ENCODE peak calls at places on chromosome 6, in five cellular contexts. B is naive thymus-derived CD4-positive, alpha-beta T cell; I is gastrocnemius medialis; X is effector memory CD4-positive, alpha-beta T cell; V is A673. J is an unnamed sample. For H3K4me1, the result is how much of the 10 kb centered on the place peaks cover.

GRCh38 chr6:102742033-102742432 is 1348.5 kb downstream of the GRIK2 start:
- DNase-seq in B (no peak), I (no peak), V (peak), X (no peak), J (no peak)

GRCh38 chr6:73514746-73515110 is 6.1 kb downstream of the EEF1A1 start:
- DNase-seq in I (no peak), B (no peak), V (no peak), X (no peak), J (no peak)

GRCh38 chr6:7773322-7773721 is 47.4 kb downstream of the BMP6 start:
- DNase-seq in B (no peak), I (no peak), V (no peak), X (no peak), J (no peak)

GRCh38 chr6:37033255-37033654 is 27.8 kb downstream of the FGD2 start:
- DNase-seq in X (no peak), V (no peak), B (no peak), I (no peak), J (no peak)

GRCh38 chr6:128725271-128726233 is 157.4 kb upstream of the LAMA2 start:
- DNase-seq in X (no peak), V (peak), B (peak), I (no peak), J (peak)

GRCh38 chr6:37239950-37240713 is 17.4 kb upstream of the TBC1D22B start:
- DNase-seq in V (peak), X (peak), I (peak), B (peak), J (peak)

GRCh38 chr6:130424704-130425103 is 58.9 kb downstream of the TMEM200A start:
- DNase-seq in I (no peak), B (no peak), V (no peak), X (no peak), J (no peak)

GRCh38 chr6:104525677-104526322 is 333.9 kb downstream of the HACE1 start:
- DNase-seq in B (peak), I (peak), X (peak), V (peak), J (peak)

GRCh38 chr6:161217631-161218030 is 56.2 kb downstream of the AGPAT4 start:
- DNase-seq in I (no peak), X (no peak), B (no peak), V (no peak), J (no peak)

DNA sequence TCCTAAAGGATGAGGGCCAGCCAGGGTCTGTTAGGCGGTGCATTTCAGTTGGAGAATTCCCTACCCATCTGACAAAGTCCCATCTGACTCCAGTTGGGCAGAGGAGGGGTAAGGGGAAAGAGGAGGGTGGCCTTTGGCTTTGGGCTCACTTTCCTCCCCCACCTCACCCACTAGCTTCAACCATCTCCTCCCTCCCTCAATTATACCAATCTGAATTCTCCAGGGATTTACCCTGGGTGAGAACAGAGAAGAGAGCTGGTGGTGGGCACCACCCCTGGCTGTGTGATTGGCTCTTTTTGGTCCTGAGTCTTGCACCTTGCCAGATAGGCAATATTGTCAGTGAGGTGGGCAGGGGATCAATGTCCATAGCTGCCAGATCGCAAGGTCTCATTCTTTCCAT is 3.2 kb downstream of the HMGA1 start:
- DNase-seq in V (no peak), B (no peak), I (no peak), X (no peak), J (no peak)
- H3K4me1 ChIP-seq in V (under half), B (under half), I (under half), X (under half), J (under half)

GRCh38 chr6:34900321-34901031 is 11.4 kb downstream of the ANKS1A start:
- DNase-seq in I (no peak), V (no peak), B (no peak), X (no peak), J (no peak)
- H3K27ac ChIP-seq in I (no peak), V (no peak), B (no peak), X (no peak), J (no peak)

DNA sequence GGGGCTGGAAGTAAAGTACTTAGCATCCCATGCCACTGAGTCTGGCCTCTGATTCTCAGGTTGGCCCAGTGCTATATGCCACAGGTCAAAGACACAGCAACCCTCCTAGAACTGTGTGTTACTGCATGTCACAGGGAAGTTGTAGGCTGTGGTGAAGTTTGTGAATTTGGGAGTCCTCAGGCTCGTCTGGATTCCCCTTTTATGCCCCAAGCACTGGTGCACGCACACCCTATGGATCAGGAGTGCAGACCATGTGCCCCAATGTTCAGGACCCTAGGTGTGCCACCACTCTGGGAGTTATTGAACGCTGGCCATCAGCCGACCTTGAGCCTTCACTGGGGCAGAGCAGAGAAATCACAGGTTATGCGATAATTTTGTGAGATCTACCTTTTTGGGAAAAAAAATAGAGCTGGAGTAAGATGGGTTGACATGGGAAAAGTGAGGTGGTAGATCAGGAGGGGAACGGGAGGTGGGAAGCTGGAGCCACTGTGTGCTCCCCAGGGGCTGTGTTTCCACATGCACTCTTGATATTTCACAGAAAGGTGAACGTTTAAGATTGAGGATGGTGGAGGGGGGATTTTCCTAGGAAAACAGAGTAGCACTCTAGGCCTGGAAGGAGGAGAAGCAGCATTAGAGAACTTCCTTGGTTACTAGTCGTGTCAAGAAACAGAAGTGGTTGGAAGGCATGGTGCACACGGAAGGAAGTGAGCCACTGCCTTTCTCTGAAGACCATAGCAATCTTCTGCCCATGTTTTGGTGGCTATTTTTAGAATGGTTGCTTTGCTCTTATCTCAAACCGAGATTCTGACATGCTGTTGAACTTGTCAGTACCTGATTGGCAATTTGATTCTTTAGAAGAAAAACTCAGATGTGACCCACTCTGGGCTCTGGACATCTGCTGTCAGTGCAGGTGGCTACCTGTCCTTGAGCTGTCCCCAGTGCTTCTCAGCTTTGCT is 44.1 kb downstream of the DUSP22 start:
- DNase-seq in B (no peak), I (no peak), V (no peak), X (no peak), J (no peak)
- H3K4me3 ChIP-seq in B (no peak), I (no peak), V (no peak), X (no peak), J (no peak)

DNA sequence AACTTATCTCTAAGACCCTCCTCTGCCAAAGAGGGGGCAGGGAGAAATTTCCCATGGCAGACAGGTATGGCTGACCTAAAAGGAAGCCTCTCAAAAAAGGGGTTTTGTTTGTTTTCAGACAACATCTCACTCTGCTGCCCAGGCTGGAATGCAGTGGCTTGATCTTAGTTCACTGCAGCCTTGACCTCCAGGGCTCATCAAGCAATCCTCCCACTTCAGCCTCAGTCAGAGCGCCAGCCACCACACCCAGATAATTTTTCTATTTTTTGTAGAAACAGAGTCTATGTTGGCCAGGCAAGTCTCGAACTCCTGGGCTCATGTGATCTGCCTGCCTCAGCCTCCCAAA is 3.8 kb downstream of the EZR start:
- DNase-seq in V (no peak), X (no peak), I (no peak), B (no peak), J (no peak)
- H3K4me1 ChIP-seq in V (under half), X (half or more), I (under half), B (half or more), J (under half)

GRCh38 chr6:3752538-3753227 is 1.2 kb upstream of the PXDC1 start:
- DNase-seq in B (no peak), X (no peak), I (no peak), V (no peak), J (no peak)
- H3K27ac ChIP-seq in B (no peak), X (no peak), I (peak), V (no peak), J (peak)